ENCODE peak calls at places on chromosomes 12 and 14, in eight cellular contexts. E is left ventricle myocardium inferior, A is thyroid gland, X is cardiac muscle cell, T is A549, V is HCT116, M is uterus, I is PC-3. O is an unnamed sample.

GRCh38 chr12:131045705-131046460 is 92.2 kb downstream of the ADGRD1 start:
- DNase-seq in V (no peak), A (no peak), M (no peak), T (no peak), I (no peak), X (no peak), E (no peak), O (no peak)

GRCh38 chr14:95876769-95877490 is at the start of gene TUNAR:
- DNase-seq in A (peak; percentile 22), X (peak; percentile 59), V (no peak), M (no peak), I (no peak), T (no peak), E (no peak), O (no peak)

GRCh38 chr12:97748298-97748697 is 285.7 kb downstream of the RMST start:
- DNase-seq in T (no peak), E (no peak), I (no peak), X (no peak), M (no peak), V (no peak), A (no peak), O (no peak)

GRCh38 chr14:104314251-104314941 is 176.0 kb downstream of the KIF26A start:
- DNase-seq in A (peak; percentile 0), X (no peak), I (no peak), V (no peak), T (no peak), M (peak; percentile 7), E (no peak), O (no peak)

GRCh38 chr14:90632451-90632850 is 183.8 kb downstream of the TTC7B start:
- DNase-seq in I (no peak), M (no peak), T (no peak), A (no peak), E (no peak), X (no peak), V (no peak), O (no peak)

GRCh38 chr12:104520242-104520900 is 63.6 kb downstream of the CHST11 start:
- DNase-seq in M (no peak), V (no peak), T (no peak), E (no peak), X (peak; percentile 77), I (no peak), A (no peak), O (no peak)

GRCh38 chr14:78358631-78359030 is 188.5 kb downstream of the NRXN3 start:
- DNase-seq in T (no peak), V (no peak), M (no peak), E (no peak), X (no peak), A (no peak), I (no peak), O (no peak)

GRCh38 chr12:50282581-50283229 is 615 bp downstream of the LIMA1 start:
- DNase-seq in T (peak; percentile 41), A (peak; percentile 33), V (no peak), E (no peak), M (peak; percentile 46), X (no peak), I (peak; percentile 51), O (no peak)

GRCh38 chr14:31982642-31983041 is 94.5 kb upstream of the ARHGAP5 start:
- DNase-seq in X (no peak), T (no peak), E (no peak), A (no peak), M (no peak), V (no peak), I (no peak), O (no peak)

GRCh38 chr12:79975143-79975542 is 40.2 kb upstream of the PPP1R12A start:
- DNase-seq in E (no peak), A (no peak), M (no peak), V (no peak), I (no peak), X (no peak), T (no peak), O (no peak)

GRCh38 chr12:66708704-66709443 is 30.0 kb upstream of the GRIP1 start:
- DNase-seq in M (no peak), V (no peak), X (no peak), A (no peak), I (peak; percentile 72), T (no peak), E (no peak), O (no peak)

DNA sequence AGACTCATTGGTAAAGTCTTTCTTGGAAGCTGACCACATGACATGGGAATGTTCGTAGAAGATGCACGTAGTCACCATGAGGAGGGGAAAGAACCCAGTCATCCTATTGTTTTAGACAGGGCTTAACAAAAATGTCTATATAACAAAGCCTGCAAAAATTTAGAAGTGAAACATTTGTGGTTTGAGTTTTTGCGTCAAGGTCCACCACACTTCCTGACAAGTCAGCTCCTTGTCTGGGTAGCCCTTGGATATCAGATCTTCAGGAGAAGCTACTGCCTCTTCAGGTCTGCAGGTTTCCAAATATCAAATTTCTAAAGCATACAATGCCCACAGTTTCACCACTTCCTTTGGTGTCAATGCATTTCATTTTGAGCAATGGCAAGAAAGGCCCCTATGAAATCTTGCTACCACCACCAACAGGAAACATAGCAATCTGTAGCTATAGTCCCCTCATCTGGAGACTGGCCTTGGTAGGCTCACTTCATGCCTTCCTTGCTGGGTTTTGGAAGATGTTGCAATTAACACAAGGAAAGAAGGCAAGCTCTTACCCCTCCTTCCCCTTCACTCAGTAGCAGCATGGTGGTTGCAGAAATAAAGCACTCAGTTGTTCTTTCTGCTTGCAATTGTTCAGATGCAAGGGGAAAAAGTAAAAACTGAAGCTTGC is 235.2 kb downstream of the PCNX1 start:
- DNase-seq in E (no peak), I (peak; percentile 96), M (no peak), V (no peak), X (no peak), A (no peak), T (no peak), O (no peak)
- TF ChIP-seq CTCF in E (no peak), I (no peak), M (no peak), V (no peak), X (no peak), A (no peak), T (no peak), O (no peak)

DNA sequence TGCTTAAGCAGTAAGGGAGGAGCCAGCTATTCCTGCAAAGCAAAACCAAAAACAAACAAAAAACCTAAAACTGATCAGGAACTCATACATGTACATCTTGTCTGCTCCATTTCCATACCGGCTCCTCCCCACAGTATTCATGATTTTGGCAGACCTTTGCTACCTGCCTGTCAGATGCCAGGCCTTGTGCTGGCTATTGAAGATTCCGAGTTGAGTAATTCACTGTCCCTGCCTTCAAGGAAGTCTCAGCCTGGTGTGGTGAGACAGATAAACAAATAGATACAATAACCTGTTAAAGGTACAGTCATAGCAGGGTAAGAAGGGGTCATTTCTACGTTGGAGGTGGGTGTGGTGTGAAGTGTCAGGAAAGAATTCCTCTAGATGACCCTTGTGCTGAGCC is 42.7 kb downstream of the SUSD6 start:
- DNase-seq in M (no peak), A (no peak), T (no peak), V (no peak), I (peak; percentile 96), X (no peak), E (no peak), O (no peak)
- H3K27ac ChIP-seq in M (no peak overlapping the region), A (no peak overlapping the region), T (no peak overlapping the region), V (no peak overlapping the region), I (peak overlapping the region; percentile 52), X (no peak overlapping the region), E (peak overlapping the region; percentile 83), O (no peak overlapping the region)

GRCh38 chr14:63275611-63276010 is 43.1 kb downstream of the GPHB5 start:
- DNase-seq in A (no peak), M (no peak), E (no peak), V (no peak), I (no peak), X (no peak), T (no peak), O (no peak)
- H3K4me1 ChIP-seq in A (no peaks in the 10 kb centered on the region), M (no peaks in the 10 kb centered on the region), E (peaks cover 29% of the 10 kb centered on the region), V (no peaks in the 10 kb centered on the region), I (no peaks in the 10 kb centered on the region), X (no peaks in the 10 kb centered on the region), T (no peaks in the 10 kb centered on the region), O (no peaks in the 10 kb centered on the region)

GRCh38 chr14:103286460-103286859 is 47.6 kb upstream of the EIF5 start:
- DNase-seq in X (no peak), V (no peak), M (no peak), T (no peak), A (no peak), E (no peak), I (no peak), O (no peak)

GRCh38 chr14:103284574-103285467 is 49.2 kb upstream of the EIF5 start:
- DNase-seq in I (peak; percentile 23), T (no peak), M (no peak), X (no peak), E (no peak), A (no peak), V (no peak), O (no peak)

GRCh38 chr14:103288076-103288766 is 45.8 kb upstream of the EIF5 start:
- DNase-seq in M (no peak), V (no peak), A (no peak), T (no peak), X (no peak), I (no peak), E (no peak), O (no peak)

GRCh38 chr14:103290056-103290455 is 44.0 kb upstream of the EIF5 start:
- DNase-seq in T (no peak), E (no peak), A (no peak), I (no peak), V (no peak), M (no peak), X (no peak), O (no peak)

DNA sequence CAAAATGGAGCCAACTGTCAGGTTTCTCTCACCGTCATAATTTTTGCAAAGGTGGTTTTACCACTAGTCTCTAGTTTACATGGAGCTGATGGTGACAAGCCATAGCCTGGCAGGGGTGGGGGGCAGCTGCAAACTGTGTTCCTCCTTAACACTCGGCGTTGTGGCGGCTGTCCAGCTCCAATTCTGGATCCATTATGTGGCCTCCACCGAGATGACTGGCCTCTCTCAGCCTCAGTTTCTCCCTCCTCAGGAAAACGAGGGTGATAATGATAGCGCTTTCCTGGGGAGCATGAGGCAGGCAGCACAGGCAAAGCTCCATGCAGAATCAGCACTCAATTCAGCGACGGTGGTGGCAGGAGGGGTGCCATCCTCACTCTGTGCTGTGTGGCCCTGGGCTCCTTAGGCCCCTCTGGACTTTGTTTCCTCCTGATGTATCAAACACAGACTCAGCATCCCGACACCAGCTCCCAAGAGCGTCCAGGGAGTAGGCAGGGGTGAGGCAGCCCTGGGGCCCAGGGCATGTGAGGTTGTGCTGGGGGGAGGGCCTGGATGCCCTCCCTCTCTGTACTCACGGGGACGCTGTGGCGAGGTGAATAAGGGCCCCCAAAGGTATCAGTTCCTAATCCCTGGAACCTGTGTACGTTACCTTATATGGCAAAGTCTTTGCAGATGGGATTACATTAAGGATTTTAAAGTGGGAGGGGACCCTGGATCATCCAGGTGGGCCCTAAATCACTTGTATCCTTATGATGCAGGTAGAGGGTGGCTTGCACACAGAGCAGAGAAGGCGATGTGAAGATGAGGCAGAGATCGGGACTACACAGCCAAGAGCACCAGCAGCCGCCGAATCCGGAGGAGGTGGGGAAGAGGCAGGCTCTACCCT is 46.8 kb upstream of the EIF5 start:
- DNase-seq in E (no peak), V (no peak), T (no peak), M (no peak), I (no peak), A (no peak), X (no peak), O (no peak)
- TF ChIP-seq CTCF in E (no peak), V (no peak), T (no peak), M (no peak), I (no peak), A (no peak), X (no peak), O (no peak)

GRCh38 chr14:50823763-50824636 is 7.0 kb downstream of the NIN start:
- DNase-seq in X (no peak), T (no peak), M (no peak), I (no peak), V (no peak), A (no peak), E (no peak), O (no peak)
- H3K27ac ChIP-seq in X (no peak overlapping the region), T (no peak overlapping the region), M (peak overlapping the region; percentile 8), I (peak overlapping the region; percentile 58), V (no peak overlapping the region), A (no peak overlapping the region), E (peak overlapping the region; percentile 24), O (peak overlapping the region; percentile 54)

O was measured in CD8-positive, alpha-beta T cell.